ENCODE peak calls at places on chromosomes 2 and 18, in eight cellular contexts. U, B, X, N, D, I, L and H are unnamed samples.

GRCh38 chr2:158965731-158966130 is 2.7 kb upstream of the TANC1 start:
- DNase-seq in U (no peak), B (no peak), X (no peak), N (peak; percentile 34), D (no peak), I (no peak), L (no peak), H (no peak)

GRCh38 chr18:63470751-63471150 is 6.0 kb upstream of the SERPINB5 start:
- DNase-seq in U (no peak), B (no peak), X (no peak), N (no peak), D (no peak), I (no peak), L (peak; percentile 87), H (no peak)

GRCh38 chr2:216819766-216820165 is 40.1 kb downstream of the TNP1 start:
- DNase-seq in U (no peak), B (no peak), X (no peak), N (no peak), D (no peak), I (no peak), L (no peak), H (no peak)

GRCh38 chr2:204355688-204356087 is 189.6 kb upstream of the PARD3B start:
- DNase-seq in U (no peak), B (no peak), X (no peak), N (no peak), D (no peak), I (no peak), L (no peak), H (no peak)

GRCh38 chr18:3468066-3468705 is 18.2 kb downstream of the TGIF1 start:
- DNase-seq in U (no peak), B (no peak), X (no peak), N (no peak), D (no peak), I (no peak), L (no peak), H (no peak)

GRCh38 chr18:56712761-56713160 is 61.6 kb downstream of the WDR7 start:
- DNase-seq in U (no peak), B (no peak), X (no peak), N (no peak), D (no peak), I (no peak), L (no peak), H (no peak)

GRCh38 chr2:240964221-240964853 is 34.1 kb upstream of the SNED1 start:
- DNase-seq in U (no peak), B (no peak), X (no peak), N (no peak), D (no peak), I (peak; percentile 36), L (peak; percentile 82), H (peak; percentile 14)

GRCh38 chr18:59056706-59057492 is 82.8 kb upstream of the SEC11C start:
- DNase-seq in U (no peak), B (no peak), X (no peak), N (peak; percentile 78), D (peak; percentile 9), I (peak; percentile 58), L (peak; percentile 93), H (no peak)

GRCh38 chr2:64262068-64262467 is 117.8 kb upstream of the PELI1 start:
- DNase-seq in U (no peak), B (no peak), X (no peak), N (no peak), D (no peak), I (no peak), L (no peak), H (no peak)

GRCh38 chr2:101474752-101475384 is at the start of gene RFX8:
- DNase-seq in U (peak; percentile 98), B (peak; percentile 25), X (no peak), N (no peak), D (no peak), I (peak; percentile 86), L (no peak), H (no peak)

GRCh38 chr18:56984731-56985130 is 162.2 kb upstream of the BOD1L2 start:
- DNase-seq in U (no peak), B (no peak), X (no peak), N (no peak), D (no peak), I (no peak), L (no peak), H (no peak)

GRCh38 chr18:58682429-58683069 is 11.3 kb downstream of the MALT1 start:
- DNase-seq in U (no peak), B (no peak), X (no peak), N (peak; percentile 72), D (no peak), I (no peak), L (no peak), H (peak; percentile 41)

GRCh38 chr2:102615620-102616436 is 3.5 kb upstream of the SLC9A2 start:
- DNase-seq in U (peak; percentile 6), B (peak; percentile 38), X (peak; percentile 35), N (peak; percentile 80), D (peak; percentile 9), I (peak; percentile 63), L (no peak), H (no peak)

GRCh38 chr18:12283256-12283655 is 24.8 kb upstream of the TUBB6 start:
- DNase-seq in U (no peak), B (no peak), X (peak; percentile 78), N (peak; percentile 52), D (no peak), I (no peak), L (no peak), H (no peak)

GRCh38 chr18:46946656-46947282 is 29.4 kb downstream of the KATNAL2 start:
- DNase-seq in U (no peak), B (peak; percentile 41), X (peak; percentile 64), N (peak; percentile 94), D (peak; percentile 28), I (peak; percentile 76), L (peak; percentile 92), H (peak; percentile 80)

GRCh38 chr2:100642425-100642824 is 79.6 kb downstream of the PDCL3 start:
- DNase-seq in U (no peak), B (no peak), X (no peak), N (no peak), D (no peak), I (no peak), L (no peak), H (no peak)

GRCh38 chr2:55460562-55460961 is 40.9 kb upstream of the CCDC88A start:
- DNase-seq in U (no peak), B (no peak), X (no peak), N (no peak), D (no peak), I (no peak), L (no peak), H (no peak)

GRCh38 chr2:235458839-235459273 is 35.0 kb upstream of the AGAP1 start:
- DNase-seq in U (no peak), B (no peak), X (no peak), N (peak; percentile 25), D (no peak), I (no peak), L (no peak), H (no peak)